ENCODE peak calls at places on chromosomes 1 and 21, in four cellular contexts. D is T follicular helper cell, J is neural progenitor cell, G is iris pigment epithelial cell. V is an unnamed sample.
A peak's percentile ranks its signal among the peaks of the same experiment; 100 is the strongest.

GRCh38 chr1:24588573-24588972 is 32.7 kb downstream of the NCMAP start:
- DNase-seq in D (no peak), J (no peak), G (no peak), V (no peak)

GRCh38 chr1:42937836-42938595 is 20.7 kb downstream of the SLC2A1 start:
- DNase-seq in D (no peak), J (no peak), G (no peak), V (no peak)

GRCh38 chr1:51313961-51314777 is 16.2 kb downstream of the TTC39A start:
- DNase-seq in D (no peak), J (no peak), G (peak; percentile 87), V (no peak)

GRCh38 chr21:31606081-31606874 is 53.2 kb upstream of the SOD1 start:
- DNase-seq in D (no peak), J (no peak), G (no peak), V (no peak)

GRCh38 chr1:11518016-11518670 is 39.2 kb downstream of the DISP3 start:
- DNase-seq in D (no peak), J (no peak), G (no peak), V (no peak)

GRCh38 chr1:35561297-35561971 is 3.8 kb downstream of the NCDN start:
- DNase-seq in D (no peak), J (no peak), G (no peak), V (no peak)

GRCh38 chr1:10430216-10431064 is at the start of gene CENPS:
- DNase-seq in D (peak; percentile 76), J (peak; percentile 96), G (peak; percentile 82), V (peak; percentile 76)

GRCh38 chr1:36156329-36157114 is 562 bp downstream of the MAP7D1 start:
- DNase-seq in D (peak; percentile 48), J (peak; percentile 95), G (peak; percentile 68), V (peak; percentile 49)

GRCh38 chr1:41810446-41810845 is 108.3 kb downstream of the HIVEP3 start:
- DNase-seq in D (no peak), J (peak; percentile 74), G (peak; percentile 43), V (no peak)

GRCh38 chr1:78673120-78673519 is 23.5 kb downstream of the IFI44 start:
- DNase-seq in D (no peak), J (peak; percentile 39), G (no peak), V (no peak)

GRCh38 chr1:17002524-17002902 is 9.2 kb downstream of the ATP13A2 start:
- DNase-seq in D (no peak), J (no peak), G (no peak), V (no peak)

GRCh38 chr21:34022557-34023335 is 50.6 kb upstream of the MRPS6 start:
- DNase-seq in D (no peak), J (peak; percentile 22), G (no peak), V (peak; percentile 85)

GRCh38 chr1:1927751-1928150 is 8.7 kb upstream of the TMEM52 start:
- DNase-seq in D (no peak), J (no peak), G (no peak), V (no peak)

GRCh38 chr1:6603424-6603850 is 768 bp upstream of the KLHL21 start:
- DNase-seq in D (peak; percentile 46), J (peak; percentile 68), G (peak; percentile 85), V (no peak)

GRCh38 chr21:18142639-18143038 is 102.0 kb upstream of the CHODL start:
- DNase-seq in D (no peak), J (no peak), G (no peak), V (no peak)

GRCh38 chr21:31308584-31308983 is 35.5 kb downstream of the TIAM1 start:
- DNase-seq in D (no peak), J (no peak), G (no peak), V (no peak)

V was measured in HL-60.